ENCODE peak calls at places on chromosome 22, in four cellular contexts. One of them, this sample, is unnamed.

GRCh38 chr22:50498322-50498861 is 9.1 kb downstream of the LMF2 start:
- DNase-seq in AG08395: peak; percentile 70
- DNase-seq in naive thymus-derived CD4-positive, alpha-beta T cell: peak; percentile 72
- DNase-seq in AG08396: peak; percentile 74
- DNase-seq in this sample: peak; percentile 67

GRCh38 chr22:30830907-30831306 is 136.2 kb downstream of the OSBP2 start:
- DNase-seq in AG08395: peak; percentile 89
- DNase-seq in AG08396: peak; percentile 75
- DNase-seq in naive thymus-derived CD4-positive, alpha-beta T cell: no peak
- DNase-seq in this sample: peak; percentile 81

GRCh38 chr22:24304067-24304675 is 33.5 kb downstream of the SPECC1L start:
- DNase-seq in AG08396: no peak
- DNase-seq in AG08395: no peak
- DNase-seq in naive thymus-derived CD4-positive, alpha-beta T cell: no peak
- DNase-seq in this sample: no peak

GRCh38 chr22:40401532-40401931 is 31.1 kb downstream of the SGSM3 start:
- DNase-seq in AG08396: no peak
- DNase-seq in AG08395: no peak
- DNase-seq in naive thymus-derived CD4-positive, alpha-beta T cell: no peak
- DNase-seq in this sample: no peak

GRCh38 chr22:33221566-33221965 is 163.4 kb upstream of the SYN3 start:
- DNase-seq in AG08395: peak; percentile 78
- DNase-seq in naive thymus-derived CD4-positive, alpha-beta T cell: no peak
- DNase-seq in AG08396: no peak
- DNase-seq in this sample: no peak

GRCh38 chr22:30781271-30781875 is 86.7 kb downstream of the OSBP2 start:
- DNase-seq in naive thymus-derived CD4-positive, alpha-beta T cell: no peak
- DNase-seq in AG08396: no peak
- DNase-seq in AG08395: no peak
- DNase-seq in this sample: peak; percentile 40

GRCh38 chr22:39940757-39941305 is 19.4 kb upstream of the TMA7B start:
- DNase-seq in AG08395: no peak
- DNase-seq in AG08396: no peak
- DNase-seq in naive thymus-derived CD4-positive, alpha-beta T cell: peak; percentile 75
- DNase-seq in this sample: no peak

GRCh38 chr22:39360674-39361413 is 11.1 kb downstream of the SYNGR1 start:
- DNase-seq in AG08396: no peak
- DNase-seq in naive thymus-derived CD4-positive, alpha-beta T cell: no peak
- DNase-seq in AG08395: no peak
- DNase-seq in this sample: no peak

GRCh38 chr22:30580896-30581295 is 6.4 kb upstream of the GAL3ST1 start:
- DNase-seq in naive thymus-derived CD4-positive, alpha-beta T cell: no peak
- DNase-seq in AG08395: no peak
- DNase-seq in AG08396: no peak
- DNase-seq in this sample: no peak

GRCh38 chr22:49229483-49230193 is 598.0 kb downstream of the BRD1 start:
- DNase-seq in naive thymus-derived CD4-positive, alpha-beta T cell: no peak
- DNase-seq in AG08396: no peak
- DNase-seq in AG08395: no peak
- DNase-seq in this sample: no peak

GRCh38 chr22:34975721-34976120 is 90.2 kb upstream of the ISX start:
- DNase-seq in naive thymus-derived CD4-positive, alpha-beta T cell: no peak
- DNase-seq in AG08396: no peak
- DNase-seq in AG08395: no peak
- DNase-seq in this sample: peak; percentile 18

GRCh38 chr22:31926969-31927368 is 17.4 kb upstream of the YWHAH start:
- DNase-seq in naive thymus-derived CD4-positive, alpha-beta T cell: no peak
- DNase-seq in AG08395: no peak
- DNase-seq in AG08396: peak; percentile 36
- DNase-seq in this sample: no peak

GRCh38 chr22:43988116-43988817 is 33.0 kb downstream of the SAMM50 start:
- DNase-seq in AG08396: no peak
- DNase-seq in AG08395: no peak
- DNase-seq in naive thymus-derived CD4-positive, alpha-beta T cell: no peak
- DNase-seq in this sample: no peak

GRCh38 chr22:41367680-41368542 is 13.8 kb upstream of the TEF start:
- DNase-seq in naive thymus-derived CD4-positive, alpha-beta T cell: no peak
- DNase-seq in AG08396: peak; percentile 60
- DNase-seq in AG08395: peak; percentile 76
- DNase-seq in this sample: peak; percentile 43

GRCh38 chr22:50285568-50286229 is 15.5 kb upstream of the MAPK11 start:
- DNase-seq in AG08396: no peak
- DNase-seq in naive thymus-derived CD4-positive, alpha-beta T cell: no peak
- DNase-seq in AG08395: no peak
- DNase-seq in this sample: no peak

GRCh38 chr22:38177926-38178604 is 3.6 kb downstream of the PLA2G6 start:
- DNase-seq in naive thymus-derived CD4-positive, alpha-beta T cell: no peak
- DNase-seq in AG08396: peak; percentile 73
- DNase-seq in AG08395: peak; percentile 85
- DNase-seq in this sample: peak; percentile 96

GRCh38 chr22:45230026-45230845 is 10.5 kb downstream of the KIAA0930 start:
- DNase-seq in AG08395: no peak
- DNase-seq in AG08396: no peak
- DNase-seq in naive thymus-derived CD4-positive, alpha-beta T cell: no peak
- DNase-seq in this sample: no peak